ENCODE peak calls at places on chromosomes 13 and 19, in six cellular contexts. Z is suprapubic skin; Q is adrenal gland; B is CD4-positive, alpha-beta memory T cell; W is naive thymus-derived CD4-positive, alpha-beta T cell; A is gastrocnemius medialis. C is an unnamed sample.

GRCh38 chr13:96248103-96248502 is 158.2 kb downstream of the HS6ST3 start:
- DNase-seq in B (no peak), Q (no peak), A (no peak), W (no peak), Z (no peak), C (no peak)

GRCh38 chr19:14997981-14998380 is 18.3 kb upstream of the SLC1A6 start:
- DNase-seq in Z (no peak), Q (no peak), W (no peak), B (no peak), A (no peak), C (no peak)

GRCh38 chr13:109998808-109999528 is 212.6 kb upstream of the IRS2 start:
- DNase-seq in B (no peak), Z (no peak), W (no peak), Q (no peak), A (no peak), C (no peak)

GRCh38 chr19:11227201-11227886 is 12.1 kb upstream of the ANGPTL8 start:
- DNase-seq in B (no peak), Z (no peak), A (no peak), W (no peak), Q (no peak), C (no peak)

GRCh38 chr19:11414544-11414943 is 4.6 kb downstream of the RGL3 start:
- DNase-seq in W (no peak), B (no peak), Z (no peak), Q (no peak), A (no peak), C (no peak)

GRCh38 chr19:16628984-16629691 is 1.1 kb upstream of the MED26 start:
- DNase-seq in W (no peak), A (peak; percentile 68), Z (no peak), B (peak; percentile 51), Q (peak; percentile 67), C (peak; percentile 76)

GRCh38 chr19:49058592-49058991 is 1.0 kb upstream of the CGB7 start:
- DNase-seq in B (no peak), A (no peak), Q (no peak), W (no peak), Z (no peak), C (no peak)

GRCh38 chr13:31320946-31321345 is 121.2 kb downstream of the B3GLCT start:
- DNase-seq in A (no peak), Z (no peak), Q (no peak), B (no peak), W (no peak), C (no peak)

GRCh38 chr19:51359294-51359693 is 6.9 kb downstream of the ETFB start:
- DNase-seq in B (no peak), Q (no peak), W (no peak), A (no peak), Z (no peak), C (no peak)

GRCh38 chr13:109900320-109900719 is 113.9 kb upstream of the IRS2 start:
- DNase-seq in B (no peak), Q (no peak), Z (no peak), A (no peak), W (no peak), C (no peak)

GRCh38 chr19:39304701-39305571 is 8.7 kb downstream of the IFNL1 start:
- DNase-seq in Q (no peak), Z (peak; percentile 21), A (no peak), W (no peak), B (no peak), C (no peak)

GRCh38 chr13:84985860-84986259 is 813.4 kb downstream of the SLITRK6 start:
- DNase-seq in A (no peak), W (no peak), Z (no peak), Q (no peak), B (no peak), C (no peak)

GRCh38 chr13:46491641-46492040 is 61.3 kb upstream of the LRCH1 start:
- DNase-seq in Z (no peak), W (no peak), B (no peak), A (no peak), Q (no peak), C (no peak)

GRCh38 chr13:110646442-110647364 is 31.4 kb downstream of the NAXD start:
- DNase-seq in B (no peak), W (no peak), A (no peak), Z (no peak), Q (no peak), C (no peak)

GRCh38 chr19:49196527-49197240 is 39.1 kb downstream of the TRPM4 start:
- DNase-seq in Q (no peak), B (no peak), W (no peak), A (peak; percentile 17), Z (no peak), C (peak; percentile 32)

GRCh38 chr13:98004107-98004506 is 50.6 kb downstream of the IPO5 start:
- DNase-seq in Z (no peak), A (no peak), Q (no peak), W (no peak), B (no peak), C (no peak)
- H3K36me3 ChIP-seq in Z (peaks cover 91% of the 10 kb centered on the region), A (peaks cover 98% of the 10 kb centered on the region), Q (no peaks in the 10 kb centered on the region), W (peaks cover 78% of the 10 kb centered on the region), B (peaks cover 60% of the 10 kb centered on the region), C (peaks cover 23% of the 10 kb centered on the region)

DNA sequence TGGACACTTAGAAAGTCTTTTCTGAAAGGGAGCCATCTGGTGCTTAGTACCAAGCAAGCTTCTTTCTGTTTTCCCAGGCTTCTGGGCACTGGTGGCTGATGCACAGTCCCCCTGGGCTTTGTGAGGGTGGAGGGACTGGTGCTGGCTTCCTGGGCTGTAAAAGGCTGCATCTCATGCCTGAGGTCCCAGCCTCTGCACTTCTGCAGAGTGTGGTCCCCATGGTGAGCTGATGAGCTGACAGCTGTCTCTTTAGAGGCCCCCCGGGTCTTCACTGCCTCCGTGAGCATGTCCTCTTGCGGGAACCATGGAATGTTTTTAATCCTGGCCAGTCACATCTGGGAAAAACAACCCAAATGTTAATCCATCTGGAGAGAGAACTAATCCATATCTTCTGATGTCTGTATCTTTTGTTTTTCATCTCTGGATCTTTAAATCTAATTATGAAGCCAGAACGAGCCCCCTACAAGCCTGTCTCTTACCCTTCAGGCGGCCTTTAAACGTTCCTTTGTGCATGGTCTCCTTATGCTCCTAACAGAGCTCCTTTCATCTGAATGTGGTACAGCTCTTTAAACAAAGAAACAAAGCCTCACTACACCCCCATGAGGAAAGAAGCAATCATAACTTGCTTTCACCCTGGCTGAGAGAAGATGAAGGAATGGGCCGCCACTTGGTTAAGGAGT is 40.4 kb downstream of the OLFM4 start:
- DNase-seq in B (no peak), Z (no peak), Q (no peak), A (no peak), W (no peak), C (peak; percentile 11)
- H3K4me3 ChIP-seq in B (no peak overlapping the region), Z (no peak overlapping the region), Q (no peak overlapping the region), A (no peak overlapping the region), W (no peak overlapping the region), C (no peak overlapping the region)

GRCh38 chr19:7556696-7557315 is 21.3 kb downstream of the PNPLA6 start:
- DNase-seq in Z (no peak), W (no peak), B (peak; percentile 15), A (no peak), Q (no peak), C (no peak)

GRCh38 chr19:7561229-7561806 is 25.8 kb downstream of the PNPLA6 start:
- DNase-seq in W (no peak), A (no peak), Q (no peak), B (peak; percentile 12), Z (no peak), C (no peak)

GRCh38 chr19:7559102-7559501 is 23.6 kb downstream of the PNPLA6 start:
- DNase-seq in Z (no peak), A (no peak), Q (no peak), B (no peak), W (no peak), C (no peak)

GRCh38 chr19:7560271-7560670 is 24.8 kb downstream of the PNPLA6 start:
- DNase-seq in Q (no peak), A (no peak), B (no peak), W (no peak), Z (no peak), C (no peak)

DNA sequence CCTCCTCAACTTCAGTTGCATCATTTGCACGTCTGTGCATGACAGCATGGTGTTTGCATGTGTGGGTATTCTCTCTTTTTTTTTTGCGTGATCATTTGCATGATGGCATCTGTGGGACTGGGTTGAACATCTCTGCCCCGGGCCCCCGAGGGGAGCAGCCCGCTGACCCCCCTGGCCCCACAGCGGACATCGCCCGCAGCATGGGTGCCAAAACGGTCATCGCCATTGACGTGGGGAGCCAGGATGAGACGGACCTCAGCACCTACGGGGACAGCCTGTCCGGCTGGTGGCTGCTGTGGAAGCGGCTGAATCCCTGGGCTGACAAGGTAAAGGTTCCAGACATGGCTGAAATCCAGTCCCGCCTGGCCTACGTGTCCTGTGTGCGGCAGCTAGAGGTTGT is 23.1 kb downstream of the PNPLA6 start:
- DNase-seq in Z (no peak), B (peak; percentile 9), W (no peak), A (no peak), Q (no peak), C (no peak)
- H3K36me3 ChIP-seq in Z (peaks cover 75% of the 10 kb centered on the region), B (peaks cover 29% of the 10 kb centered on the region), W (peaks cover 69% of the 10 kb centered on the region), A (peaks cover 58% of the 10 kb centered on the region), Q (no peaks in the 10 kb centered on the region), C (peaks cover 32% of the 10 kb centered on the region)

DNA sequence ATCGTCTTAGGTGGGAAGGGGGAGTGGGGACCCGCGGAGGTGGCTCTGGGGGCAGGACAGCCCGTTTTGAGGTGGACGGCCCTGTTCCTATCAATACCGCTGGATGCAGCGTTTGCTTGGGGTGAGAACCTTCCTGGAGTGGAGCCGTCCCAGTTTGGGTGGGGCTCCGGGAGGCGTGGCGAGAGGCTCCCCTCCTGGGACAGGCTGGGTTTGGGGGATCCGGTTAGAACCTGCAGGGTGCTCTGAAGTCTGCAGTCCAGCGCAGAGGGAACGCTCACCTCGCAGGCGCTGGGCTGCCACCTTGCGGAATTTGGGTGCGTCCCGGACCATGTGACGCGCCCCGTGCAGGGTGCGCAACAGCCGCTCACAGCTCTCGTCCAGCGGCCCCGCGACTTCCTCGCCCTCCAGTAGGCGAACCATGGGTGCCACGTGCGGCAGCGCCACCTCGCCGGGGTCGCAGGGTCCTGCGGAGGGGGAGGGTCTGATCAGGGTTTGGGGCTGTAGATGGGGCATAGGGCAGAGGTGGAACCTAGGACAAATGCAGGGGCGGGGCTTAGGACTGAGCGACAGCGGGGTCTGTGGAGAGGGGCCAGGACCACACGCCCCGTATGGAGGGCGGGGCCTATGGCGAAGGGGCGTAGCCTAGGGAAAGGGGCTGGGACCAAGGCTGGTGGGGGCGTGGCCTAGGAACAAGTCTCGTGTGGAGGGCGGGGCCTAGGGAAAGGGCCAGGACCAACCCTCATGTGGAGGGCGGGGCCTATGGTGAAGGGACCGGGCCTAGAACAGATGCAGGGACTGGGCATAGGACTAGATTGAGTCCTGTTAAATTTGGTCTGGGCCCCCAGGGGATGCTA is 13.8 kb downstream of the SH2D3A start:
- DNase-seq in W (peak; percentile 79), Z (peak; percentile 88), B (peak; percentile 77), A (peak; percentile 74), Q (peak; percentile 89), C (peak; percentile 95)
- H3K4me3 ChIP-seq in W (peak overlapping the region; percentile 64), Z (peak overlapping the region; percentile 38), B (peak overlapping the region; percentile 49), A (peak overlapping the region; percentile 64), Q (peak overlapping the region; percentile 53), C (peak overlapping the region; percentile 54)